ENCODE peak calls at places on chromosomes 2 and 18, in eight cellular contexts. M, W, J, G, E, C, T and Q are unnamed samples.

GRCh38 chr2:181281206-181281832 is 175.9 kb upstream of the ITGA4 start:
- DNase-seq in M (no peak), W (no peak), J (no peak), G (no peak), E (no peak), C (no peak), T (no peak), Q (no peak)

GRCh38 chr2:233007739-233008138 is 5.3 kb downstream of the NGEF start:
- DNase-seq in M (no peak), W (no peak), J (no peak), G (no peak), E (peak; percentile 18), C (no peak), T (no peak), Q (no peak)

GRCh38 chr2:101152195-101153076 is 1.3 kb upstream of the TBC1D8 start:
- DNase-seq in M (peak; percentile 41), W (peak; percentile 40), J (no peak), G (peak; percentile 79), E (peak; percentile 64), C (no peak), T (peak; percentile 74), Q (no peak)

GRCh38 chr2:18834341-18834740 is 245.0 kb upstream of the NT5C1B start:
- DNase-seq in M (no peak), W (no peak), J (no peak), G (no peak), E (peak; percentile 62), C (no peak), T (no peak), Q (no peak)

GRCh38 chr18:51765712-51766360 is 568.4 kb upstream of the MEX3C start:
- DNase-seq in M (no peak), W (no peak), J (no peak), G (no peak), E (no peak), C (no peak), T (no peak), Q (no peak)

GRCh38 chr2:8704906-8705305 is 23.1 kb downstream of the ID2 start:
- DNase-seq in M (no peak), W (no peak), J (no peak), G (no peak), E (no peak), C (no peak), T (no peak), Q (no peak)

GRCh38 chr2:25276569-25277465 is 64.9 kb downstream of the DNMT3A start:
- DNase-seq in M (peak; percentile 83), W (peak; percentile 90), J (peak; percentile 90), G (no peak), E (no peak), C (peak; percentile 83), T (peak; percentile 84), Q (peak; percentile 70)

GRCh38 chr2:174332607-174333001 is 2.1 kb upstream of the SP9 start:
- DNase-seq in M (peak; percentile 50), W (no peak), J (no peak), G (peak; percentile 44), E (no peak), C (no peak), T (peak; percentile 80), Q (no peak)

GRCh38 chr2:25176541-25177368 is 8.4 kb upstream of the POMC start:
- DNase-seq in M (no peak), W (no peak), J (no peak), G (no peak), E (no peak), C (peak; percentile 13), T (peak; percentile 77), Q (peak; percentile 27)

GRCh38 chr2:18639756-18640453 is 50.5 kb upstream of the NT5C1B start:
- DNase-seq in M (no peak), W (no peak), J (no peak), G (no peak), E (no peak), C (no peak), T (no peak), Q (no peak)

GRCh38 chr2:71674158-71674807 is 220.9 kb downstream of the DYSF start:
- DNase-seq in M (no peak), W (no peak), J (no peak), G (no peak), E (no peak), C (no peak), T (no peak), Q (no peak)

GRCh38 chr2:6011871-6012380 is 319.7 kb downstream of the SOX11 start:
- DNase-seq in M (peak; percentile 10), W (no peak), J (no peak), G (no peak), E (no peak), C (no peak), T (peak; percentile 12), Q (no peak)

GRCh38 chr2:128469203-128469602 is 150.5 kb upstream of the HS6ST1 start:
- DNase-seq in M (no peak), W (peak; percentile 12), J (no peak), G (peak; percentile 23), E (peak; percentile 22), C (no peak), T (no peak), Q (no peak)

DNA sequence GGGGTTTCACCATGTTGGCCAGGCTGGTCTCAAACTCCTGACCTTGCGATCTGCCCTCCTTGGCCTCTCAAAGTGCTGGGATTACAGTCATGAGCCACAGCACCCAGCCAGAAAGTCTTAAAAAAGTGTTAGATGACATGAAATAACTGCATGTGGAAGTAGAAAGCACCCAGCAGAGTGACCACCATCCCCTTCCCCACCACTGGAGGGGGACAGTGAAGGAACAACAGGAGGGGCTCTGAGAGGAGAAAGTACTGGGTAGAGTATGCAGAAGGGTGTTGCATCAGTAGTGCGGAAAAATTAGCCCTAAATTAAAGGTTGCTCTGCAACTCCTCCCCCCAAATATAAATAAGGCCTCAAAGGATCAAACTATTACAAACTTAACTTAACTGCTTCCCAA is 230.5 kb downstream of the ZNF521 start:
- DNase-seq in M (no peak), W (no peak), J (no peak), G (no peak), E (no peak), C (no peak), T (no peak), Q (no peak)
- TF ChIP-seq CTCF in M (no peak), W (no peak), J (no peak), G (no peak), E (no peak), C (no peak), T (no peak), Q (no peak)

DNA sequence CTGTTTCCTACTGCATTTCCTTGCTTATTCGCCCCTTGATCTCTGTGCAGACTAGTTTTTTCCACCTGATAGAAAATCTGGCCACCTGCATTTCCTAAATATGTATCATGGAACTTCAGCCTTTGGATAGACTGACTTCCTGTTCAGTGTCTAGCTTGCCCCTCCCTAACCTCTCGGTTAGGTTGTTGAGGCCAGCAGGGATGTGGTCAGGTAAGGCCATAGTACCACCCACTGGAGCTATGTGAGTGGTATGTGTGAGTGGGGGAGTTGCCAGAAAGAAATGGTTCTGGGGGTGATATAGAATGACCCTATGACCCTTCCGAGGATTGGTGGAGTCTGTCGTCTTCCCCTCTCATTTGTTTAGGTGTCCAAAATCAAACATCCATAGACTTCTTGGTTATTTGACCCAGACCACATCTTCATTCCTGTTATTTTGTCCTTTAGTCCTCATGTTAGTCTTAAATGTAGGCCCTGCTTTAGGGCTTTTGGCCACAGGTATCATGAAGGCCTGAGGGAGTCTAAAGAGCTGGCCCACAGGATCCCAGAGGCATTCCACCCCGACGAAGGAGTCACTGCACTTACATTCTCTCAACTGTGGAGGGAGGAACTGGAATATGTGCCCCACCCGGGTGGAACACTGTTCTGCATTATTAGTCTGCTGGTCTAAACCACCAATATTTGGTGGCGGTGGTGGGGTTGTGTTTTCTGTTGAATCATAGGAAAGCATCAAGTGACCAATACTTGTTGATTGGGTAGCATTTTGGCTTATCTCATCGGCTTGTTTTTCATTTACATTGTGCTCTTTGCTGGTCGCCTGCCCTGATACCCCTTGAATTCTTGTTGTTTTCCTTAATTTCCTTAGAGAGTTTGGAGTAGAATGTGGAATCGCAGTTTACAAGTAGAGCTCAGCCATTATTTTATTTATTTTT is 21.9 kb downstream of the CAB39 start:
- DNase-seq in M (no peak), W (no peak), J (no peak), G (no peak), E (no peak), C (no peak), T (no peak), Q (no peak)
- TF ChIP-seq CTCF in M (no peak), W (no peak), J (no peak), G (no peak), E (no peak), C (no peak), T (no peak), Q (no peak)

GRCh38 chr18:29491907-29492306 is 1315.0 kb upstream of the CDH2 start:
- DNase-seq in M (no peak), W (no peak), J (no peak), G (no peak), E (no peak), C (no peak), T (no peak), Q (no peak)

DNA sequence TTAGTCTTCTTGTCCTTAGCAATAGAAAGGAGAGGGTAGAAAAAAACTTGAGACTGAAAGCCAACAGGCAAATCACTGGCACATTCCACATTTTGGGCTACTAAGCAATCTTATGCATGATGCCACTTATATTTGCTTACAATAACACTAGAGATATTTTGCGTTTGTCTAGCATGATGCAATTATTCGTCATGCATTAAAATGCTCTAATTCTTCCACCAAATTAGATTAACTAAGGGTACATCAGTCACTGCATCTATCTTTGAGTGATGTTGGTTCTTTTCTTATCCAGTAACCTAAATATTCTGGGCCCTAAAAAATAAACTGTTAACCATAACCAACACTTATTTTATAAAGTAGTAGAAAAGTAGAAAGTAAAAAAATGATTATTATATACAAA is 1311.7 kb upstream of the CDH2 start:
- DNase-seq in M (no peak), W (no peak), J (no peak), G (no peak), E (no peak), C (no peak), T (no peak), Q (no peak)
- TF ChIP-seq CTCF in M (no peak), W (no peak), J (no peak), G (no peak), E (no peak), C (no peak), T (no peak), Q (no peak)

DNA sequence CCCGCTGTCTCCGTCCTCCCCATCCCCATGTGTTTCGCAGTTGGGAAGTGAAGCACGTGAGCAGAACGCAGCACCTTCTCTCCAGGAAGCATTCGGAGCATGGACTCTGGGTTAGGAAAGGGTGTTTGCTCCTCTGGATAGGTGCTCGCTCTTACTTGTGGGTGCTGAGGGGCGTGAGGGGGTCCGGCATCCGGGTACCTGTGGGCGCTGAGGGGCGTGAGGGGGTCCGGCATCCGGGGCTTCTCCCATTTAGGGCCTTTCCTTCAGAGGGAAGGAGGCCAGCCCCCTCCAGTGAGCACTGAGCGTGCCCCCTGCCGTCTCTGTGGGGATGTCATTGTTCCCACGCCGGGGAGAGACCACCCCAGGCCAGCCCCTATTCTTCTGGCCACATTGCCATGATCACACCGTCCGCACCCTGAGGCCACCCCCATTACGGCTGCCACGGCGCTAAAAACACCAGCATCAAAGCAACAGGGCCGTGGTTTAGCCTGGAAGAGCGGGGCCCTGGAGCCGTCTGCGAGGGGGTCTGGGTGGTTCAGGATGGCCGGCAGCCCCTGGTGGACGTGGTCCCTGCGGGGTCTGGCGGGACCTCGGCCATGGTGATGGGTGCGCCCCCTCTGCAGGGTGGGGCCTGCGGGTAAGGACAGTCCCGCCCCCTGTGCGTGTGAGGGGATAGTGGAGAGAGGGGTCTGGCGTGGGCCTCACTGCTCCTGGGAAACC is 41.0 kb downstream of the NFATC1 start:
- DNase-seq in M (no peak), W (no peak), J (no peak), G (no peak), E (no peak), C (no peak), T (no peak), Q (no peak)
- TF ChIP-seq CTCF in M (no peak), W (no peak), J (no peak), G (no peak), E (no peak), C (no peak), T (no peak), Q (no peak)

GRCh38 chr2:142989276-142990204 is 112.1 kb downstream of the KYNU start:
- DNase-seq in M (no peak), W (no peak), J (no peak), G (peak; percentile 68), E (no peak), C (no peak), T (peak; percentile 39), Q (no peak)
- TF ChIP-seq CTCF in M (peak; percentile 65), W (peak; percentile 66), J (peak; percentile 70), G (peak; percentile 65), E (peak; percentile 59), C (no peak), T (peak; percentile 67), Q (peak; percentile 75)